ENCODE peak calls at places on chromosomes 5 and 9, in five cellular contexts. D is foreskin fibroblast, X is suprapubic skin, R is myocyte, W is putamen. Z is an unnamed sample.

GRCh38 chr9:130029223-130029583 is 13.8 kb downstream of the FNBP1 start:
- DNase-seq in X (no peak), W (no peak), D (no peak), R (no peak), Z (no peak)

GRCh38 chr9:83456226-83456625 is 82.0 kb downstream of the FRMD3 start:
- DNase-seq in X (no peak), D (no peak), R (no peak), W (no peak), Z (no peak)

GRCh38 chr5:159214486-159215271 is 5.3 kb upstream of the RNF145 start:
- DNase-seq in D (no peak), X (no peak), R (no peak), W (no peak), Z (no peak)

GRCh38 chr9:91751922-91752321 is 198.1 kb downstream of the ROR2 start:
- DNase-seq in W (no peak), D (peak), X (no peak), R (no peak), Z (no peak)

GRCh38 chr5:123916331-123917121 is 404.5 kb downstream of the CSNK1G3 start:
- DNase-seq in R (peak), W (no peak), D (peak), X (no peak), Z (no peak)

GRCh38 chr5:81842795-81843377 is 92.0 kb upstream of the SSBP2 start:
- DNase-seq in R (no peak), D (no peak), X (no peak), W (no peak), Z (no peak)

GRCh38 chr9:98158071-98158791 is 34.2 kb downstream of the CORO2A start:
- DNase-seq in D (no peak), X (no peak), W (no peak), R (no peak), Z (no peak)

GRCh38 chr5:14086261-14086660 is 56.9 kb upstream of the TRIO start:
- DNase-seq in R (no peak), W (no peak), X (no peak), D (no peak), Z (no peak)

GRCh38 chr9:82601272-82601835 is 461.6 kb downstream of the RASEF start:
- DNase-seq in R (no peak), X (no peak), W (no peak), D (peak), Z (no peak)

GRCh38 chr9:123562844-123563346 is 206.9 kb downstream of the CRB2 start:
- DNase-seq in R (peak), X (no peak), D (peak), W (peak), Z (peak)

GRCh38 chr9:3205421-3206095 is 320.2 kb downstream of the RFX3 start:
- DNase-seq in W (no peak), X (no peak), R (peak), D (peak), Z (peak)

GRCh38 chr9:33942471-33943083 is 106.1 kb downstream of the UBAP2 start:
- DNase-seq in R (peak), X (no peak), W (no peak), D (peak), Z (no peak)